ENCODE peak calls at places on chromosomes 7 and 10, in five cellular contexts. Y is lower lobe of right lung, W is GM12878, F is tibial nerve, B is AG04450. V is an unnamed sample.

GRCh38 chr10:35434533-35434932 is 98.2 kb downstream of the CCNY start:
- DNase-seq in Y (no peak), W (no peak), F (no peak), B (no peak), V (no peak)

GRCh38 chr10:127999801-128000200 is 92.9 kb downstream of the PTPRE start:
- DNase-seq in Y (no peak), W (no peak), F (no peak), B (no peak), V (no peak)

GRCh38 chr7:26013551-26014083 is 138.4 kb upstream of the NFE2L3 start:
- DNase-seq in Y (no peak), W (no peak), F (no peak), B (no peak), V (no peak)

GRCh38 chr10:132865851-132866600 is 76.3 kb downstream of the CFAP46 start:
- DNase-seq in Y (peak; percentile 27), W (no peak), F (no peak), B (no peak), V (no peak)

GRCh38 chr10:111598433-111599059 is 521.7 kb downstream of the ADRA2A start:
- DNase-seq in Y (no peak), W (peak; percentile 3), F (peak; percentile 80), B (no peak), V (peak; percentile 10)

GRCh38 chr7:27961255-27961654 is 219.3 kb downstream of the JAZF1 start:
- DNase-seq in Y (no peak), W (no peak), F (no peak), B (no peak), V (no peak)

GRCh38 chr10:75469018-75469616 is 37.7 kb downstream of the LRMDA start:
- DNase-seq in Y (no peak), W (no peak), F (peak; percentile 72), B (peak; percentile 39), V (peak; percentile 97)

GRCh38 chr7:7996568-7996967 is 28.0 kb downstream of the GLCCI1 start:
- DNase-seq in Y (no peak), W (no peak), F (no peak), B (no peak), V (no peak)

GRCh38 chr7:90538405-90538804 is 57.7 kb upstream of the CDK14 start:
- DNase-seq in Y (no peak), W (no peak), F (no peak), B (no peak), V (no peak)

GRCh38 chr7:123635551-123636359 is 19.9 kb upstream of the LMOD2 start:
- DNase-seq in Y (no peak), W (no peak), F (no peak), B (no peak), V (peak; percentile 26)

GRCh38 chr7:150977382-150978135 is 562 bp downstream of the KCNH2 start:
- DNase-seq in Y (no peak), W (no peak), F (no peak), B (no peak), V (no peak)
- H3K4me3 ChIP-seq in Y (peak overlapping the region; percentile 21), W (no peak overlapping the region), F (no peak overlapping the region), B (peak overlapping the region; percentile 20), V (peak overlapping the region; percentile 29)

DNA sequence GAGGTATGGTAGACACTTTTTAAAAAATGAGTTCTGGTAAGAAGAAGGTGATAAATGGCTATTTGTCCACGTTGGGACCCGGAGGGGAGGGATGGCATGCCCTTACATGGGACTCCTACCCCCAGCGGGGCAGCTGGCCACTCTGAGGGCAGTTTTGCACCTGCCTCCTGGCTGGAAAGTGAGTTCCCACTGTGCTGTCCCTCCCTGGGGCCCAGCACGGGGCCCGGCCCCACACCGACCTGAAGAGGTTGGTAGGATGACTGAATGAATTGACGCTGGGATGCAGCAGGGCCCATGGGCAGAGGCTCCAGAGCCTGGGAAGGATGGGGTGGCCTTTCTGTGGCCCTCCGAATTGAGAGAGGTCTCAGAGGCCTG is 592 bp upstream of the AEBP1 start:
- DNase-seq in Y (no peak), W (no peak), F (no peak), B (no peak), V (no peak)
- H3K4me3 ChIP-seq in Y (peak overlapping the region; percentile 59), W (no peak overlapping the region), F (no peak overlapping the region), B (no peak overlapping the region), V (no peak overlapping the region)

GRCh38 chr10:126049741-126050140 is 153.4 kb downstream of the FANK1 start:
- DNase-seq in Y (peak; percentile 63), W (no peak), F (no peak), B (no peak), V (peak; percentile 56)
- H3K4me3 ChIP-seq in Y (no peak overlapping the region), W (no peak overlapping the region), F (no peak overlapping the region), B (no peak overlapping the region), V (no peak overlapping the region)

GRCh38 chr10:12444981-12445700 is 95.8 kb downstream of the CAMK1D start:
- DNase-seq in Y (no peak), W (no peak), F (no peak), B (no peak), V (no peak)

GRCh38 chr10:12443026-12443425 is 93.7 kb downstream of the CAMK1D start:
- DNase-seq in Y (no peak), W (no peak), F (no peak), B (no peak), V (no peak)

GRCh38 chr10:12448729-12449391 is 99.5 kb downstream of the CAMK1D start:
- DNase-seq in Y (no peak), W (peak; percentile 59), F (peak; percentile 33), B (peak; percentile 69), V (peak; percentile 30)

GRCh38 chr10:12445701-12446334 is 96.5 kb downstream of the CAMK1D start:
- DNase-seq in Y (no peak), W (no peak), F (peak; percentile 34), B (no peak), V (no peak)

GRCh38 chr10:12448340-12448728 is 99.0 kb downstream of the CAMK1D start:
- DNase-seq in Y (no peak), W (no peak), F (no peak), B (no peak), V (no peak)
- H3K4me3 ChIP-seq in Y (no peak overlapping the region), W (no peak overlapping the region), F (no peak overlapping the region), B (peak overlapping the region; percentile 27), V (no peak overlapping the region)

GRCh38 chr7:142791502-142791901 is 20.7 kb downstream of the PRSS2 start:
- DNase-seq in Y (no peak), W (no peak), F (no peak), B (no peak), V (no peak)

GRCh38 chr7:142792129-142792528 is 21.4 kb downstream of the PRSS2 start:
- DNase-seq in Y (no peak), W (no peak), F (no peak), B (no peak), V (no peak)

GRCh38 chr7:142790565-142790964 is 19.8 kb downstream of the PRSS2 start:
- DNase-seq in Y (no peak), W (no peak), F (no peak), B (no peak), V (no peak)

GRCh38 chr7:142793156-142793555 is 22.4 kb downstream of the PRSS2 start:
- DNase-seq in Y (no peak), W (no peak), F (no peak), B (no peak), V (no peak)

DNA sequence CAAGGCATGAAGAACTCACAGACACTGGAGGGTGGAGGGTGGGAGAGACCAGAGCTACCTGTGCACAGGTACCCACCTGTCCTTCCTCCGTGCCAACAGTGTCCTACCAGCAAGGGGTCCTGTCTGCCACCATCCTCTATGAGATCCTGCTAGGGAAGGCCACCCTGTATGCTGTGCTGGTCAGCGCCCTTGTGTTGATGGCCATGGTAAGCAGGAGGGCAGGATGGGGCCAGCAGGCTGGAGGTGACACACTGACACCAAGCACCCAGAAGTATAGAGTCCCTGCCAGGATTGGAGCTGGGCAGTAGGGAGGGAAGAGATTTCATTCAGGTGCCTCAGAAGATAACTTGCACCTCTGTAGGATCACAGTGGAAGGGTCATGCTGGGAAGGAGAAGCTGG is 21.8 kb downstream of the PRSS2 start:
- DNase-seq in Y (no peak), W (no peak), F (no peak), B (no peak), V (no peak)
- H3K4me3 ChIP-seq in Y (no peak overlapping the region), W (no peak overlapping the region), F (no peak overlapping the region), B (no peak overlapping the region), V (no peak overlapping the region)

DNA sequence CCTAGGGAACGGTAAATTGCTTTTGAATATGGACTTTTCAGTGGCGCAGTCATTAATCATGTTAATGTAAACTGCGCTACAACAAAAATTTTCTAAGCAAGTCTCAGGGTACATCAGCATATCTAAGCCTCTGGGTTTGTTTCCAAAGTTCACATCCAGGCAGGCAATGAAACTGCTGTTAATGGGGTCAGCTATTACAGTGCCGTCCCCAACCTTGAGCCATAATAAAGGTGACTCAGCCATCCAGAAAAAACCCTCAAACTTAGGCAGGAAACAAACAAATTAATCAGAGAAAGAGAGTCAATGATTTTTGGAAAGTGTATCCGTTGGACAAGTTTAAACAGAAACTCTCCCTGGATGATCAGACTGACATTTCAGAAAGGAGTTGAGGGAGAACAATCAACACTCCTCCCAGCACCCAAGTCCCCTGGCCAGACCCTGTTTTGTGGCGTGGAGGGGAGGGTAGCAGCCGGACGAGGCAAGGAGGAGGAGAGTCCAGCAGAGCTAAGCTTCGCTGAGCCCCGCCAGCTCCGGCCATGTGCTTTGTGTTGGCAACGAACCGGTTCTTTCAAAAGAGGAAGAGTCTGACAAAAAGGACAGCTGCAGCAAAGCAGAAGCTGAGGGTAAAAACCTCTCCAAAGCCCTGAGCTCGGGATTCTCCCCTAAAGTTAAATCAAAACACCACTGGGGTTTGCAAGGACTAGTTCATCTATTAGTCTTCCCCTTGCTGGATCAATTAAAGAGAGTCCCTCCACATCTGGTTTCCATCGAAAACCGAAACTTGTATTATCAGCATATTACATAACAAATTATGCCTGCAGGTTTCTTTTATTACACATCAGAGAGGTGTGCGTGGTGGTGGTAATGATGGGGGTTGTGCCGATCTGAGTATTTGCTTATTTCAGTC is 3.6 kb downstream of the FAM53B start:
- DNase-seq in Y (peak; percentile 77), W (no peak), F (peak; percentile 62), B (no peak), V (no peak)
- H3K4me3 ChIP-seq in Y (peak overlapping the region; percentile 78), W (peak overlapping the region; percentile 84), F (peak overlapping the region; percentile 1), B (peak overlapping the region; percentile 34), V (no peak overlapping the region)

DNA sequence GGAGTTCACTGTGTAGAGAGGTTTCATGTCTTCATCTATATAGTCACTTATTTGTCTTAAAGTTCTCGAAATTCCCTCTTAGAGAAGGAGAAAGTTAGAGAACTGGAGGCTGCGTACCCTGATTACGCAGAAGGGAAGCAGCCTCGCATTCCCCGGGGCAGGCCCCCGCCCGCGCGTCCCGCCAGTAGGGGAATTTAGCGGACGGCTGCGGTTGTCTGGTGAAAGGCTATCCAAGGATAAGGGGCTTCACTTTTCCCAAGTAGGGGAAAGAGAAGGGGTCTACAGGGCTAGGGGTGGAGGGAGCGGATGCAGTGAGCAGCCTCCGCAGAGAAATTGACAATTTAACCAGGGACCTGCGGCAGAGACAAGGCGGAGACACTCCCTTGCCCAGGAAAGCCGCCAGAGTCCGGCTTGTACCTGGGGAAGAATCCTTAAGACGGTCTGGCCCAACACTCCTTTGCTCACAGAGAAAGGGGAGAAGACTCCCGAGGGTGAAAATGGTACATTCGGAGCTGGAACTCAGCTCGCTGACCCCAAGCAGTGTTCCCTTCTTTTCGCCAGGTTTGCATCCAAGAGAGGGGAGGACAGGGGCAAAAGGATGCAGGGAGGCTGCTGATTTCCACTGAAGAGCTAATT is 976 bp upstream of the MAGI2 start:
- DNase-seq in Y (peak; percentile 50), W (no peak), F (peak; percentile 13), B (peak; percentile 8), V (no peak)
- H3K4me3 ChIP-seq in Y (peak overlapping the region; percentile 72), W (no peak overlapping the region), F (peak overlapping the region; percentile 64), B (peak overlapping the region; percentile 80), V (peak overlapping the region; percentile 83)

DNA sequence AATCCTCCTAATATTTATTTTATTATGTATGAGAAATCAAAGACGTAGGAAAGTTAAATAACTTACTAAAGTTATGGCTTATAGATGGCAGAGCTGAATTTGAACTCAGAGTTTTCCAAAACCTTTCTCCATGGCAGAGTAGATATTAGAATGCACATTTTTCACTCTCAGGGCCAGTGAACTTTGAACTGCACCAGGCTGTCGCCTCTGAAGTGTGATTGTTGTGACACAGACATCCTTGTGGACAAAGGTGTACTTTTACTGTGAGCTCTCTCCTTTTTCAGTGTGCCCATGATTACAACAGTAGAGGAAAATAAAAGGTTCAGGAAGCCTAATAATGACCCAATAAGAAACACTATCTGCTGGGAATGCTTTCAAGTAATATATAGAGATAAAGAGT is 29.1 kb downstream of the TES start:
- DNase-seq in Y (no peak), W (no peak), F (no peak), B (no peak), V (no peak)
- H3K4me3 ChIP-seq in Y (no peak overlapping the region), W (no peak overlapping the region), F (no peak overlapping the region), B (no peak overlapping the region), V (no peak overlapping the region)

V was measured in skeletal muscle cell.